ENCODE peak calls at places on chromosomes 3 and 15, in nine cellular contexts. One of them, this sample, is unnamed.

GRCh38 chr15:41494190-41494921 is 682 bp downstream of the ITPKA start:
- DNase-seq in CD8-positive, alpha-beta T cell: no peak
- DNase-seq in adrenal gland: peak; percentile 49
- DNase-seq in Caco-2: peak; percentile 81
- DNase-seq in endothelial cell: peak; percentile 43
- DNase-seq in HFFc6: no peak
- DNase-seq in A549: peak; percentile 17
- DNase-seq in dorsolateral prefrontal cortex: no peak
- DNase-seq in neural progenitor cell: peak; percentile 77
- DNase-seq in this sample: peak; percentile 25

GRCh38 chr3:31968391-31968926 is 12.6 kb downstream of the OSBPL10 start:
- DNase-seq in endothelial cell: no peak
- DNase-seq in A549: no peak
- DNase-seq in adrenal gland: no peak
- DNase-seq in Caco-2: no peak
- DNase-seq in neural progenitor cell: no peak
- DNase-seq in dorsolateral prefrontal cortex: no peak
- DNase-seq in CD8-positive, alpha-beta T cell: no peak
- DNase-seq in HFFc6: peak; percentile 69
- DNase-seq in this sample: no peak

GRCh38 chr3:3636815-3637214 is 162.4 kb upstream of the LRRN1 start:
- DNase-seq in CD8-positive, alpha-beta T cell: no peak
- DNase-seq in endothelial cell: no peak
- DNase-seq in A549: no peak
- DNase-seq in neural progenitor cell: no peak
- DNase-seq in Caco-2: peak; percentile 50
- DNase-seq in HFFc6: no peak
- DNase-seq in adrenal gland: no peak
- DNase-seq in dorsolateral prefrontal cortex: no peak
- DNase-seq in this sample: no peak

GRCh38 chr3:64437126-64437525 is 211.9 kb upstream of the PRICKLE2 start:
- DNase-seq in HFFc6: no peak
- DNase-seq in Caco-2: no peak
- DNase-seq in neural progenitor cell: no peak
- DNase-seq in adrenal gland: no peak
- DNase-seq in A549: no peak
- DNase-seq in endothelial cell: no peak
- DNase-seq in dorsolateral prefrontal cortex: no peak
- DNase-seq in CD8-positive, alpha-beta T cell: no peak
- DNase-seq in this sample: no peak

GRCh38 chr15:40081691-40082194 is 26.9 kb downstream of the BMF start:
- DNase-seq in Caco-2: peak; percentile 85
- DNase-seq in A549: no peak
- DNase-seq in dorsolateral prefrontal cortex: peak; percentile 80
- DNase-seq in adrenal gland: peak; percentile 77
- DNase-seq in neural progenitor cell: peak; percentile 94
- DNase-seq in endothelial cell: peak; percentile 75
- DNase-seq in HFFc6: peak; percentile 24
- DNase-seq in CD8-positive, alpha-beta T cell: no peak
- DNase-seq in this sample: peak; percentile 72

GRCh38 chr3:122415104-122415744 is 638 bp downstream of the WDR5B start:
- DNase-seq in dorsolateral prefrontal cortex: peak; percentile 46
- DNase-seq in Caco-2: peak; percentile 53
- DNase-seq in adrenal gland: peak; percentile 47
- DNase-seq in CD8-positive, alpha-beta T cell: peak; percentile 6
- DNase-seq in HFFc6: peak; percentile 57
- DNase-seq in A549: peak; percentile 63
- DNase-seq in neural progenitor cell: peak; percentile 67
- DNase-seq in endothelial cell: peak; percentile 27
- DNase-seq in this sample: peak; percentile 44

GRCh38 chr15:100835626-100836025 is 44.0 kb upstream of the ALDH1A3 start:
- DNase-seq in neural progenitor cell: no peak
- DNase-seq in endothelial cell: no peak
- DNase-seq in Caco-2: no peak
- DNase-seq in HFFc6: no peak
- DNase-seq in CD8-positive, alpha-beta T cell: no peak
- DNase-seq in dorsolateral prefrontal cortex: no peak
- DNase-seq in A549: no peak
- DNase-seq in adrenal gland: no peak
- DNase-seq in this sample: no peak

GRCh38 chr15:56042982-56043980 is 49.9 kb upstream of the NEDD4 start:
- DNase-seq in neural progenitor cell: no peak
- DNase-seq in A549: no peak
- DNase-seq in Caco-2: peak; percentile 70
- DNase-seq in HFFc6: no peak
- DNase-seq in dorsolateral prefrontal cortex: no peak
- DNase-seq in CD8-positive, alpha-beta T cell: no peak
- DNase-seq in adrenal gland: no peak
- DNase-seq in endothelial cell: no peak
- DNase-seq in this sample: no peak

GRCh38 chr3:42719002-42719401 is 16.4 kb upstream of the HHATL start:
- DNase-seq in CD8-positive, alpha-beta T cell: no peak
- DNase-seq in Caco-2: no peak
- DNase-seq in endothelial cell: no peak
- DNase-seq in dorsolateral prefrontal cortex: no peak
- DNase-seq in neural progenitor cell: no peak
- DNase-seq in adrenal gland: no peak
- DNase-seq in HFFc6: no peak
- DNase-seq in A549: no peak
- DNase-seq in this sample: no peak

GRCh38 chr3:16300881-16301359 is 35.9 kb downstream of the OXNAD1 start:
- DNase-seq in adrenal gland: no peak
- DNase-seq in neural progenitor cell: no peak
- DNase-seq in endothelial cell: no peak
- DNase-seq in HFFc6: no peak
- DNase-seq in Caco-2: no peak
- DNase-seq in A549: no peak
- DNase-seq in CD8-positive, alpha-beta T cell: peak; percentile 45
- DNase-seq in dorsolateral prefrontal cortex: no peak
- DNase-seq in this sample: no peak

GRCh38 chr3:72960812-72961518 is 35.6 kb upstream of the PPP4R2 start:
- DNase-seq in HFFc6: peak; percentile 61
- DNase-seq in adrenal gland: peak; percentile 91
- DNase-seq in Caco-2: no peak
- DNase-seq in A549: no peak
- DNase-seq in endothelial cell: no peak
- DNase-seq in CD8-positive, alpha-beta T cell: no peak
- DNase-seq in neural progenitor cell: no peak
- DNase-seq in dorsolateral prefrontal cortex: no peak
- DNase-seq in this sample: peak; percentile 14

GRCh38 chr15:35690698-35691116 is 144.7 kb upstream of the DPH6 start:
- DNase-seq in HFFc6: no peak
- DNase-seq in neural progenitor cell: no peak
- DNase-seq in Caco-2: no peak
- DNase-seq in endothelial cell: no peak
- DNase-seq in CD8-positive, alpha-beta T cell: no peak
- DNase-seq in A549: no peak
- DNase-seq in adrenal gland: no peak
- DNase-seq in dorsolateral prefrontal cortex: no peak
- DNase-seq in this sample: no peak

GRCh38 chr3:38005076-38006020 is 14.8 kb downstream of the VILL start:
- DNase-seq in dorsolateral prefrontal cortex: peak; percentile 89
- DNase-seq in A549: no peak
- DNase-seq in endothelial cell: no peak
- DNase-seq in adrenal gland: peak; percentile 43
- DNase-seq in Caco-2: no peak
- DNase-seq in HFFc6: no peak
- DNase-seq in CD8-positive, alpha-beta T cell: no peak
- DNase-seq in neural progenitor cell: no peak
- DNase-seq in this sample: peak; percentile 72

GRCh38 chr3:79383402-79384012 is 384.3 kb downstream of the ROBO1 start:
- DNase-seq in dorsolateral prefrontal cortex: no peak
- DNase-seq in A549: no peak
- DNase-seq in adrenal gland: no peak
- DNase-seq in endothelial cell: no peak
- DNase-seq in Caco-2: no peak
- DNase-seq in neural progenitor cell: no peak
- DNase-seq in HFFc6: no peak
- DNase-seq in CD8-positive, alpha-beta T cell: no peak
- DNase-seq in this sample: no peak

GRCh38 chr15:75921732-75922703 is 18.3 kb downstream of the FBXO22 start:
- DNase-seq in HFFc6: peak; percentile 60
- DNase-seq in dorsolateral prefrontal cortex: no peak
- DNase-seq in endothelial cell: peak; percentile 51
- DNase-seq in neural progenitor cell: peak; percentile 67
- DNase-seq in CD8-positive, alpha-beta T cell: no peak
- DNase-seq in Caco-2: peak; percentile 44
- DNase-seq in A549: no peak
- DNase-seq in adrenal gland: peak; percentile 84
- DNase-seq in this sample: peak; percentile 22

GRCh38 chr15:100106732-100107131 is 235.0 kb downstream of the ADAMTS17 start:
- DNase-seq in endothelial cell: no peak
- DNase-seq in adrenal gland: peak; percentile 88
- DNase-seq in CD8-positive, alpha-beta T cell: no peak
- DNase-seq in neural progenitor cell: no peak
- DNase-seq in HFFc6: no peak
- DNase-seq in dorsolateral prefrontal cortex: no peak
- DNase-seq in Caco-2: peak; percentile 1
- DNase-seq in A549: no peak
- DNase-seq in this sample: no peak

GRCh38 chr15:74845208-74845568 is 2.2 kb upstream of the ULK3 start:
- DNase-seq in HFFc6: no peak
- DNase-seq in CD8-positive, alpha-beta T cell: peak; percentile 57
- DNase-seq in dorsolateral prefrontal cortex: no peak
- DNase-seq in adrenal gland: no peak
- DNase-seq in endothelial cell: no peak
- DNase-seq in A549: no peak
- DNase-seq in neural progenitor cell: no peak
- DNase-seq in Caco-2: no peak
- DNase-seq in this sample: no peak

GRCh38 chr15:66993874-66994696 is 71.3 kb upstream of the SMAD3 start:
- DNase-seq in adrenal gland: no peak
- DNase-seq in HFFc6: no peak
- DNase-seq in endothelial cell: no peak
- DNase-seq in A549: no peak
- DNase-seq in Caco-2: no peak
- DNase-seq in dorsolateral prefrontal cortex: no peak
- DNase-seq in neural progenitor cell: no peak
- DNase-seq in CD8-positive, alpha-beta T cell: no peak
- DNase-seq in this sample: no peak

GRCh38 chr3:172938788-172939187 is 188.3 kb downstream of the ECT2 start:
- DNase-seq in HFFc6: no peak
- DNase-seq in dorsolateral prefrontal cortex: no peak
- DNase-seq in endothelial cell: no peak
- DNase-seq in CD8-positive, alpha-beta T cell: no peak
- DNase-seq in neural progenitor cell: no peak
- DNase-seq in adrenal gland: no peak
- DNase-seq in A549: no peak
- DNase-seq in Caco-2: no peak
- DNase-seq in this sample: no peak

GRCh38 chr15:88888719-88889118 is 6.6 kb downstream of the HAPLN3 start:
- DNase-seq in HFFc6: no peak
- DNase-seq in neural progenitor cell: no peak
- DNase-seq in CD8-positive, alpha-beta T cell: no peak
- DNase-seq in adrenal gland: no peak
- DNase-seq in dorsolateral prefrontal cortex: no peak
- DNase-seq in endothelial cell: no peak
- DNase-seq in A549: no peak
- DNase-seq in Caco-2: no peak
- DNase-seq in this sample: no peak

GRCh38 chr3:112005091-112005672 is 6.5 kb downstream of the TAGLN3 start:
- DNase-seq in adrenal gland: no peak
- DNase-seq in HFFc6: peak; percentile 22
- DNase-seq in CD8-positive, alpha-beta T cell: no peak
- DNase-seq in A549: no peak
- DNase-seq in Caco-2: no peak
- DNase-seq in dorsolateral prefrontal cortex: no peak
- DNase-seq in neural progenitor cell: no peak
- DNase-seq in endothelial cell: no peak
- DNase-seq in this sample: no peak
- TF ChIP-seq CTCF in adrenal gland: no peak
- TF ChIP-seq CTCF in HFFc6: no peak
- TF ChIP-seq CTCF in CD8-positive, alpha-beta T cell: no peak
- TF ChIP-seq CTCF in A549: no peak
- TF ChIP-seq CTCF in Caco-2: no peak
- TF ChIP-seq CTCF in dorsolateral prefrontal cortex: no peak
- TF ChIP-seq CTCF in neural progenitor cell: no peak
- TF ChIP-seq CTCF in endothelial cell: no peak
- TF ChIP-seq CTCF in this sample: no peak

GRCh38 chr3:111797035-111797717 is 61.9 kb upstream of the PHLDB2 start:
- DNase-seq in HFFc6: no peak
- DNase-seq in A549: no peak
- DNase-seq in dorsolateral prefrontal cortex: no peak
- DNase-seq in endothelial cell: no peak
- DNase-seq in adrenal gland: no peak
- DNase-seq in neural progenitor cell: no peak
- DNase-seq in CD8-positive, alpha-beta T cell: no peak
- DNase-seq in Caco-2: no peak
- DNase-seq in this sample: no peak
- TF ChIP-seq CTCF in HFFc6: no peak
- TF ChIP-seq CTCF in A549: no peak
- TF ChIP-seq CTCF in dorsolateral prefrontal cortex: no peak
- TF ChIP-seq CTCF in endothelial cell: no peak
- TF ChIP-seq CTCF in adrenal gland: no peak
- TF ChIP-seq CTCF in neural progenitor cell: no peak
- TF ChIP-seq CTCF in CD8-positive, alpha-beta T cell: no peak
- TF ChIP-seq CTCF in Caco-2: no peak
- TF ChIP-seq CTCF in this sample: no peak

GRCh38 chr3:41503998-41504623 is 304.8 kb downstream of the CTNNB1 start:
- DNase-seq in dorsolateral prefrontal cortex: no peak
- DNase-seq in adrenal gland: no peak
- DNase-seq in A549: no peak
- DNase-seq in neural progenitor cell: no peak
- DNase-seq in endothelial cell: no peak
- DNase-seq in CD8-positive, alpha-beta T cell: no peak
- DNase-seq in Caco-2: no peak
- DNase-seq in HFFc6: no peak
- DNase-seq in this sample: no peak

GRCh38 chr3:41507336-41508062 is 308.2 kb downstream of the CTNNB1 start:
- DNase-seq in Caco-2: no peak
- DNase-seq in endothelial cell: no peak
- DNase-seq in adrenal gland: no peak
- DNase-seq in neural progenitor cell: no peak
- DNase-seq in HFFc6: no peak
- DNase-seq in A549: no peak
- DNase-seq in dorsolateral prefrontal cortex: no peak
- DNase-seq in CD8-positive, alpha-beta T cell: no peak
- DNase-seq in this sample: no peak

GRCh38 chr3:41502461-41502860 is 303.2 kb downstream of the CTNNB1 start:
- DNase-seq in dorsolateral prefrontal cortex: no peak
- DNase-seq in endothelial cell: no peak
- DNase-seq in HFFc6: no peak
- DNase-seq in neural progenitor cell: no peak
- DNase-seq in CD8-positive, alpha-beta T cell: no peak
- DNase-seq in A549: no peak
- DNase-seq in adrenal gland: no peak
- DNase-seq in Caco-2: no peak
- DNase-seq in this sample: no peak

GRCh38 chr3:41508063-41508696 is 308.9 kb downstream of the CTNNB1 start:
- DNase-seq in dorsolateral prefrontal cortex: no peak
- DNase-seq in Caco-2: no peak
- DNase-seq in endothelial cell: no peak
- DNase-seq in A549: no peak
- DNase-seq in neural progenitor cell: no peak
- DNase-seq in HFFc6: no peak
- DNase-seq in adrenal gland: no peak
- DNase-seq in CD8-positive, alpha-beta T cell: no peak
- DNase-seq in this sample: no peak
- TF ChIP-seq CTCF in dorsolateral prefrontal cortex: no peak
- TF ChIP-seq CTCF in Caco-2: no peak
- TF ChIP-seq CTCF in endothelial cell: no peak
- TF ChIP-seq CTCF in A549: no peak
- TF ChIP-seq CTCF in neural progenitor cell: peak; percentile 18
- TF ChIP-seq CTCF in HFFc6: no peak
- TF ChIP-seq CTCF in adrenal gland: no peak
- TF ChIP-seq CTCF in CD8-positive, alpha-beta T cell: no peak
- TF ChIP-seq CTCF in this sample: no peak

GRCh38 chr3:194964809-194965208 is 279.1 kb downstream of the FAM43A start:
- DNase-seq in endothelial cell: no peak
- DNase-seq in CD8-positive, alpha-beta T cell: no peak
- DNase-seq in A549: no peak
- DNase-seq in adrenal gland: no peak
- DNase-seq in Caco-2: no peak
- DNase-seq in neural progenitor cell: no peak
- DNase-seq in dorsolateral prefrontal cortex: no peak
- DNase-seq in HFFc6: no peak
- DNase-seq in this sample: no peak
- TF ChIP-seq CTCF in endothelial cell: no peak
- TF ChIP-seq CTCF in CD8-positive, alpha-beta T cell: no peak
- TF ChIP-seq CTCF in A549: no peak
- TF ChIP-seq CTCF in adrenal gland: no peak
- TF ChIP-seq CTCF in Caco-2: peak; percentile 12
- TF ChIP-seq CTCF in neural progenitor cell: no peak
- TF ChIP-seq CTCF in dorsolateral prefrontal cortex: no peak
- TF ChIP-seq CTCF in HFFc6: peak; percentile 19
- TF ChIP-seq CTCF in this sample: peak; percentile 9